ENCODE peak calls at places on chromosomes 2 and 18, in ten cellular contexts. U is sigmoid colon, H is IMR-90, P is A549, B is uterus, F is K562, L is esophagus squamous epithelium, G is adrenal gland, W is Peyer's patch, V is lower leg skin. O is an unnamed sample.

GRCh38 chr2:98911376-98912154 is 24.5 kb downstream of the CRACDL start:
- DNase-seq in P (no peak), U (peak), H (peak), V (no peak), F (no peak), G (no peak), W (no peak), L (no peak), B (no peak), O (no peak)

GRCh38 chr18:2424420-2424819 is 146.9 kb downstream of the METTL4 start:
- DNase-seq in L (no peak), U (no peak), G (no peak), V (no peak), F (no peak), P (no peak), H (no peak), W (no peak), B (no peak), O (no peak)

GRCh38 chr2:159185401-159186130 is 100.9 kb downstream of the WDSUB1 start:
- DNase-seq in H (peak), P (peak), L (no peak), G (no peak), B (no peak), F (peak), W (no peak), V (no peak), U (no peak), O (peak)

GRCh38 chr2:68195096-68195495 is 37.4 kb downstream of the PNO1 start:
- DNase-seq in B (no peak), G (peak), U (no peak), H (no peak), L (no peak), P (no peak), W (no peak), F (no peak), V (no peak), O (no peak)

GRCh38 chr2:176584333-176584732 is 315.1 kb downstream of the MTX2 start:
- DNase-seq in G (no peak), W (no peak), H (peak), P (peak), V (no peak), L (no peak), U (no peak), B (no peak), F (no peak), O (no peak)

GRCh38 chr18:35289293-35290069 is 548 bp downstream of the ZSCAN30 start:
- DNase-seq in L (no peak), W (peak), P (no peak), V (no peak), G (peak), B (no peak), F (peak), U (peak), H (peak), O (no peak)

GRCh38 chr2:174035981-174036742 is 71.0 kb upstream of the SP3 start:
- DNase-seq in U (peak), H (peak), P (peak), L (no peak), F (peak), V (no peak), B (no peak), G (peak), W (no peak), O (peak)

GRCh38 chr2:38605298-38605830 is 2.6 kb upstream of the HNRNPLL start:
- DNase-seq in P (no peak), B (no peak), W (no peak), G (no peak), F (no peak), L (no peak), U (no peak), H (no peak), V (no peak), O (no peak)

GRCh38 chr2:176813526-176814179 is 398.9 kb upstream of the HNRNPA3 start:
- DNase-seq in G (no peak), V (no peak), U (no peak), P (no peak), F (no peak), L (no peak), B (no peak), H (no peak), W (no peak), O (no peak)

GRCh38 chr18:23135679-23136325 is 517 bp downstream of the CABLES1 start:
- DNase-seq in P (no peak), V (no peak), H (no peak), F (no peak), B (peak), W (no peak), U (no peak), L (no peak), G (peak), O (peak)

GRCh38 chr2:29777164-29777563 is 144.2 kb downstream of the ALK start:
- DNase-seq in F (no peak), U (no peak), L (no peak), G (no peak), H (peak), B (no peak), V (no peak), W (no peak), P (no peak), O (no peak)

GRCh38 chr2:221975151-221975550 is 323.6 kb downstream of the PAX3 start:
- DNase-seq in V (no peak), P (no peak), L (no peak), B (no peak), G (no peak), H (no peak), F (no peak), W (no peak), U (no peak), O (no peak)

GRCh38 chr2:237421542-237422047 is 7.6 kb upstream of the COL6A3 start:
- DNase-seq in H (peak), B (peak), F (peak), V (peak), U (peak), G (peak), W (peak), L (no peak), P (peak), O (peak)

GRCh38 chr2:113233593-113234550 is 44.8 kb downstream of the PAX8 start:
- DNase-seq in G (peak), V (no peak), U (no peak), W (no peak), L (no peak), P (peak), H (peak), F (peak), B (no peak), O (peak)

GRCh38 chr2:241410739-241411176 is 54.7 kb downstream of the FARP2 start:
- DNase-seq in G (peak), H (peak), L (no peak), F (peak), B (no peak), V (no peak), P (no peak), W (no peak), U (no peak), O (peak)

GRCh38 chr18:65751145-65752085 is 603 bp downstream of the CDH7 start:
- DNase-seq in H (no peak), F (no peak), U (no peak), W (no peak), V (no peak), G (no peak), L (no peak), P (no peak), B (no peak), O (no peak)

GRCh38 chr2:203097735-203098134 is 83.1 kb downstream of the NBEAL1 start:
- DNase-seq in V (no peak), B (no peak), F (no peak), W (no peak), P (no peak), L (no peak), U (no peak), G (no peak), H (peak), O (no peak)

GRCh38 chr2:112958428-112959108 is 19.2 kb upstream of the IL36G start:
- DNase-seq in W (no peak), B (no peak), P (peak), H (peak), G (peak), V (peak), L (no peak), F (peak), U (no peak), O (peak)

GRCh38 chr2:241123816-241124536 is 21.9 kb upstream of the MTERF4 start:
- DNase-seq in V (peak), U (peak), F (no peak), H (no peak), P (no peak), G (no peak), L (no peak), W (no peak), B (no peak), O (peak)

GRCh38 chr18:49813071-49813320 is 337 bp downstream of the ACAA2 start:
- DNase-seq in F (peak), W (peak), B (peak), H (peak), P (peak), L (no peak), G (peak), V (peak), U (peak), O (no peak)

GRCh38 chr18:57043241-57043640 is 103.6 kb upstream of the BOD1L2 start:
- DNase-seq in H (no peak), V (no peak), B (no peak), W (no peak), G (no peak), L (no peak), F (no peak), P (no peak), U (no peak), O (no peak)

GRCh38 chr2:180882959-180883358 is 97.4 kb upstream of the UBE2E3 start:
- DNase-seq in W (no peak), G (no peak), H (no peak), L (no peak), V (no peak), U (peak), F (no peak), P (no peak), B (no peak), O (no peak)

GRCh38 chr2:120703330-120703994 is 32.2 kb upstream of the GLI2 start:
- DNase-seq in F (no peak), B (no peak), V (no peak), P (no peak), W (no peak), L (no peak), H (peak), G (no peak), U (peak), O (peak)

GRCh38 chr18:46260016-46260878 is 156.1 kb downstream of the HAUS1 start:
- DNase-seq in G (no peak), F (no peak), B (no peak), H (peak), W (no peak), P (no peak), V (no peak), U (no peak), L (no peak), O (no peak)

DNA sequence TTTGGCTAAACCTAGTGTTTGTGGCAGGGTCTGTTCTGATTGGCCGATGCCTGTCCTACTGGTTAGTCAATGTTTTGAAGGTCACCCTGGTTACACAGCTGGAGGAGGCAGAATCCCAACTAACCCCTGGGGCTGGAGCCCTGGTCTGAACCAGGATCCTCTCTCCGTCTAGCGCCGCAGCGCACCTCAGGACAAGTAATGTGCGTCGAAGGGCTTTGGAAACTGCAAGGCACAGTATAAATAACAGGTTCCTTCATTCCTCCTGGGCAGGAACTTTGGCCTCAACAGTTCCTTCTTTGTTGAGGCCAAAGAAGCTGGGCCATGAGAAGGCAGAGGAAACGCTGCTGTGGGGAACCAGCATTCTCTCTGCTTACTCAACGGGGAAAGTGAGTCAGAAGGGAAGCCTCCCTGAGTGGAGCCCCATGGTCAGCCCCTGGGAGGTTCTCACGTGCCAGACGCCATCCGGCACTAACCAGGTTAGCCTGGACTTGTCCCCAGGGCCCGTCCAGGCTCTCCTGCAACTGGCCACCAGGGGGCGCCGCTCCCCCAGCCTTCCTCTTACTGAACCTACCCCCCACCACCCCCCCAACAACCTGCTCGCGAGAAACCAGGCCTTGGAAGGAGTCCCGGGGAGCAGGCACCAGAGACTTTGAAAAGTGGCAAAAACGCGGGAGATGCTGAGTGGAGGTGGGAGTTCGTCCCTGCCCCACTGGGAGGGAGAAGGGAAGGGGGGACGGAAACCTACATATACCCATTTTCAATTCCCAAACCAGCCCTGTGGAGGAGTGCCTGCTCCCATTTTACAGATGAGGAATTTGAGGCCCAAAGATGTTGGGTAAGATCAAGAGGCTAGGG is 19.8 kb downstream of the TEX44 start:
- DNase-seq in G (peak), F (peak), V (peak), P (peak), B (peak), L (peak), U (peak), W (peak), H (peak), O (peak)
- TF ChIP-seq POLR2A in G (peak), F (no peak), V (no peak), P (no peak), B (no peak), L (no peak), U (no peak), W (peak), H (peak), O (no peak)

GRCh38 chr2:27125104-27125503 is 1.5 kb downstream of the ABHD1 start:
- DNase-seq in F (no peak), U (no peak), H (no peak), G (no peak), W (no peak), V (no peak), L (no peak), B (no peak), P (no peak), O (no peak)

GRCh38 chr2:27127883-27128670 is 4.5 kb downstream of the ABHD1 start:
- DNase-seq in H (no peak), P (no peak), U (peak), B (no peak), L (no peak), V (no peak), W (no peak), G (no peak), F (no peak), O (no peak)

GRCh38 chr2:27122791-27123190 is 824 bp upstream of the ABHD1 start:
- DNase-seq in H (no peak), G (no peak), U (peak), V (no peak), L (no peak), B (no peak), F (no peak), P (no peak), W (no peak), O (no peak)

GRCh38 chr2:27126252-27126710 is 2.7 kb downstream of the ABHD1 start:
- DNase-seq in U (peak), P (no peak), B (no peak), L (no peak), V (no peak), H (no peak), W (no peak), G (no peak), F (no peak), O (no peak)

DNA sequence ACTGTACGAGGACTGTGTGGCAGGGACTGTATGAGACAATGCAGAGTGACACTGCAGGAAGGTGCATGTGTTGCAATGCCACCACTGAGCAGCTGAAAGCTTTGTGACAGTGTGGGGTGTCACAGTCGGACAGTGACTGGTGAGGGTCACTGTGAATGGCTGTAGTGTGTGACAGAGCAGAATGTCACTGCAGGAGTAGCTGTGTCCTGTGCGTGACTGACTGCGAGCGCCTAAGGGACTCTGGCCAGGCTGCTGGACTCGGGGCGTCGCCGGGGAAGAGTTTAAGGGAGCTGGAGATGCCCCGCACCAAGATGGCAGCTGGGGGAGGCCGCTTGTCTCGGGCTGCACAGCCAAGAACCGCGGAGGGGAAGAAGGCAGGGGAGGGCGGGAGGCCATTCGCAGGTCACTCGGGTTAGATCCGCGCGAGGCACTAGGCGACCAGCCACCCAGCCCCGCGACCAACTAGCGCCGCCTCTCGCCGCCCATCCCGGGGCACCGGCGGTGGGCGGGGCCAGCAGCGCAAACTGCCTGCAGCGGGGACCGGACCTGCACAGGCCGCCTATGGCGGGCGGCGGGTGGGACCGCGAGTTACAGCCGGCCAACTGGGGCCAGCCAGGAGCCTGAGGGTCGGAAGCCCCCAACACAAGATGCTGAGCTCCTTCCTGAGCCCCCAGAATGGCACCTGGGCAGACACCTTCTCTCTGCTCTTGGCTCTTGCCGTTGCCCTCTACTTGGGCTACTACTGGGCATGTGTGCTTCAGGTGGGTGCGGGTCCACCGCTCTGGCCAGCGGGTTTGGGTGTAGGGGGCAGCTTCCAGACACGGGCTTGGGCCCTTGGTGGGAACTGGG is at the start of gene ABHD1:
- DNase-seq in P (peak), B (peak), W (peak), V (no peak), G (peak), F (peak), L (no peak), U (peak), H (no peak), O (peak)
- TF ChIP-seq POLR2A in P (peak), B (no peak), W (peak), V (no peak), G (no peak), F (no peak), L (no peak), U (no peak), H (no peak), O (peak)

GRCh38 chr2:36355890-36356198 is 266 bp downstream of the CRIM1 start:
- DNase-seq in V (no peak), L (no peak), F (no peak), P (no peak), W (no peak), U (no peak), G (no peak), B (no peak), H (no peak), O (no peak)

GRCh38 chr2:36356990-36357505 is 1.5 kb downstream of the CRIM1 start:
- DNase-seq in V (peak), L (no peak), P (no peak), W (no peak), B (peak), F (no peak), U (peak), H (peak), G (peak), O (no peak)

GRCh38 chr2:36356199-36356989 is 816 bp downstream of the CRIM1 start:
- DNase-seq in F (no peak), G (peak), U (peak), P (no peak), V (no peak), H (peak), W (no peak), B (peak), L (no peak), O (no peak)

GRCh38 chr2:36354816-36355156 is 792 bp upstream of the CRIM1 start:
- DNase-seq in H (no peak), F (no peak), U (peak), P (no peak), V (no peak), B (no peak), L (no peak), W (no peak), G (no peak), O (no peak)

GRCh38 chr2:36355157-36355889 is at the start of gene CRIM1:
- DNase-seq in P (peak), V (peak), B (peak), H (peak), U (peak), F (no peak), L (no peak), G (peak), W (peak), O (peak)
- TF ChIP-seq POLR2A in P (peak), V (peak), B (peak), H (peak), U (peak), F (no peak), L (peak), G (peak), W (peak), O (peak)

GRCh38 chr18:26700728-26701127 is 152.4 kb upstream of the KCTD1 start:
- DNase-seq in W (no peak), H (no peak), F (no peak), P (no peak), V (no peak), B (no peak), U (no peak), G (no peak), L (no peak), O (no peak)

GRCh38 chr18:26697186-26697585 is 148.8 kb upstream of the KCTD1 start:
- DNase-seq in W (no peak), P (no peak), F (no peak), V (no peak), H (no peak), B (no peak), G (no peak), L (no peak), U (no peak), O (no peak)

GRCh38 chr18:26700201-26700600 is 151.8 kb upstream of the KCTD1 start:
- DNase-seq in B (no peak), W (no peak), V (no peak), P (no peak), U (no peak), G (no peak), L (no peak), F (no peak), H (no peak), O (no peak)

GRCh38 chr18:26703170-26703933 is 155.0 kb upstream of the KCTD1 start:
- DNase-seq in G (no peak), B (no peak), P (no peak), W (no peak), U (no peak), L (no peak), V (no peak), H (no peak), F (no peak), O (no peak)

GRCh38 chr18:26702023-26702422 is 153.7 kb upstream of the KCTD1 start:
- DNase-seq in U (no peak), B (no peak), V (no peak), G (no peak), F (no peak), L (no peak), H (no peak), P (no peak), W (no peak), O (no peak)
- TF ChIP-seq POLR2A in U (no peak), B (no peak), V (no peak), G (no peak), F (no peak), L (no peak), H (no peak), P (no peak), W (no peak), O (no peak)

O was measured in H54.